ENCODE peak calls at places on chromosomes 2 and 18, in nine cellular contexts. Q is cardiac fibroblast, N is natural killer cell, V is HCT116, O is tibial nerve, J is GM13976, B is BE2C, A is sigmoid colon, H is AG09319. G is an unnamed sample.

GRCh38 chr2:70140978-70141753 is 49.7 kb downstream of the C2orf42 start:
- DNase-seq in Q (peak; percentile 57), N (peak; percentile 74), V (peak; percentile 94), O (no peak), J (peak; percentile 76), B (peak; percentile 24), A (peak; percentile 74), H (no peak), G (peak; percentile 55)

GRCh38 chr18:46253498-46253897 is 149.3 kb downstream of the HAUS1 start:
- DNase-seq in Q (peak; percentile 55), N (no peak), V (no peak), O (no peak), J (no peak), B (no peak), A (peak; percentile 79), H (no peak), G (no peak)

GRCh38 chr2:239396881-239397681 is 3.7 kb downstream of the HDAC4 start:
- DNase-seq in Q (no peak), N (no peak), V (no peak), O (no peak), J (no peak), B (no peak), A (peak; percentile 95), H (no peak), G (no peak)

GRCh38 chr2:121868652-121869051 is 113.2 kb downstream of the TSN start:
- DNase-seq in Q (no peak), N (no peak), V (no peak), O (no peak), J (no peak), B (no peak), A (no peak), H (no peak), G (no peak)

GRCh38 chr2:222730346-222731065 is 59.0 kb downstream of the MOGAT1 start:
- DNase-seq in Q (no peak), N (no peak), V (no peak), O (no peak), J (peak; percentile 36), B (no peak), A (no peak), H (no peak), G (no peak)

GRCh38 chr2:240432820-240433801 is 2.4 kb upstream of the GPC1 start:
- DNase-seq in Q (no peak), N (no peak), V (no peak), O (no peak), J (no peak), B (no peak), A (peak; percentile 66), H (no peak), G (peak; percentile 14)

GRCh38 chr2:69225933-69226332 is 161.1 kb downstream of the GFPT1 start:
- DNase-seq in Q (peak; percentile 39), N (no peak), V (no peak), O (no peak), J (no peak), B (no peak), A (no peak), H (no peak), G (no peak)

GRCh38 chr2:197259470-197259999 is 51.0 kb downstream of the ANKRD44 start:
- DNase-seq in Q (no peak), N (no peak), V (no peak), O (no peak), J (no peak), B (no peak), A (no peak), H (no peak), G (no peak)

GRCh38 chr2:85705680-85706039 is 11.5 kb downstream of the GNLY start:
- DNase-seq in Q (peak; percentile 98), N (no peak), V (peak; percentile 66), O (no peak), J (no peak), B (no peak), A (peak; percentile 85), H (peak; percentile 92), G (no peak)

GRCh38 chr2:96509114-96509846 is 4.1 kb upstream of the NEURL3 start:
- DNase-seq in Q (peak; percentile 91), N (peak; percentile 66), V (peak; percentile 77), O (peak; percentile 67), J (peak; percentile 89), B (peak; percentile 82), A (peak; percentile 93), H (peak; percentile 58), G (peak; percentile 73)

GRCh38 chr2:97742381-97742847 is 29.0 kb downstream of the ZAP70 start:
- DNase-seq in Q (peak; percentile 42), N (peak; percentile 52), V (no peak), O (no peak), J (no peak), B (no peak), A (no peak), H (no peak), G (no peak)

GRCh38 chr2:168025487-168026203 is 221.8 kb downstream of the STK39 start:
- DNase-seq in Q (peak; percentile 3), N (no peak), V (no peak), O (no peak), J (no peak), B (no peak), A (no peak), H (no peak), G (no peak)

GRCh38 chr2:168029071-168029470 is 218.3 kb downstream of the STK39 start:
- DNase-seq in Q (peak; percentile 9), N (no peak), V (no peak), O (no peak), J (no peak), B (no peak), A (no peak), H (no peak), G (no peak)

GRCh38 chr2:168028377-168028776 is 219.0 kb downstream of the STK39 start:
- DNase-seq in Q (no peak), N (no peak), V (no peak), O (no peak), J (no peak), B (no peak), A (no peak), H (no peak), G (no peak)

GRCh38 chr2:168024459-168024858 is 222.9 kb downstream of the STK39 start:
- DNase-seq in Q (no peak), N (no peak), V (no peak), O (no peak), J (no peak), B (no peak), A (no peak), H (no peak), G (no peak)
- TF ChIP-seq CTCF in Q (no peak), N (no peak), V (no peak), O (no peak), J (no peak), B (no peak), A (no peak), H (no peak), G (no peak)

DNA sequence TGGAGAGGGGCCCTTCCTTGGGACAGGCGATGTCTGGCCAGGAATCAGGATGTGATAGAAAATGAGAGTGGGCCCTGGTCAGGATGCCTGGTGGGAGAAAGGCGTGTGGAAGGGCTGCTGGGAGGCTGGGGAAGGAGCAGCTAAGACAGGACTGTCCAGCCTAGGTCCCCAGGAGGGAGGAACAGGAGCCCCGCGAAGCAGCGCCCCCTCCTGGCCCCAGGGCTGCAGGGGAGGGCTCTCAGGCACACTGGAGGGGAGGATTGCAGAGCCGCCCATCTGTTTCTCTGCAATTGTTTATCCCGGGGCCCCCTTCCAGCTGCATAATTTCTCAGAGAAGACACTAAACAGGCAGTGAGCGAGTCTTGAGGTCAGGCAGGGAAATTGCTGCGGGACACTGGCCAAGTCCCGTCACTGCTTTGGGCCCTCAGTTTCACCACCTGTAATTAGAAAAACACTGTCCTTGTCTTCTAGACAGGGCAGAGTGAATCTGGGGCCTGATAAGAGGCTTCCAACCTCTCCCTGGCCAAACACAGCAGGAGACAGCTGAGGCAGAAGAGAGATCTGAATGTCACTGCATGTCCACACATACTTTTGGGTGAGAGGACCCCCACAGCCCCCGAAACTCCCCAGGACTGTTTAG is 3.9 kb upstream of the NPPC start:
- DNase-seq in Q (no peak), N (no peak), V (no peak), O (no peak), J (peak; percentile 69), B (peak; percentile 52), A (peak; percentile 89), H (no peak), G (no peak)
- TF ChIP-seq CTCF in Q (peak; percentile 44), N (no peak), V (peak; percentile 83), O (no peak), J (peak; percentile 39), B (peak; percentile 57), A (no peak), H (peak; percentile 34), G (no peak)

DNA sequence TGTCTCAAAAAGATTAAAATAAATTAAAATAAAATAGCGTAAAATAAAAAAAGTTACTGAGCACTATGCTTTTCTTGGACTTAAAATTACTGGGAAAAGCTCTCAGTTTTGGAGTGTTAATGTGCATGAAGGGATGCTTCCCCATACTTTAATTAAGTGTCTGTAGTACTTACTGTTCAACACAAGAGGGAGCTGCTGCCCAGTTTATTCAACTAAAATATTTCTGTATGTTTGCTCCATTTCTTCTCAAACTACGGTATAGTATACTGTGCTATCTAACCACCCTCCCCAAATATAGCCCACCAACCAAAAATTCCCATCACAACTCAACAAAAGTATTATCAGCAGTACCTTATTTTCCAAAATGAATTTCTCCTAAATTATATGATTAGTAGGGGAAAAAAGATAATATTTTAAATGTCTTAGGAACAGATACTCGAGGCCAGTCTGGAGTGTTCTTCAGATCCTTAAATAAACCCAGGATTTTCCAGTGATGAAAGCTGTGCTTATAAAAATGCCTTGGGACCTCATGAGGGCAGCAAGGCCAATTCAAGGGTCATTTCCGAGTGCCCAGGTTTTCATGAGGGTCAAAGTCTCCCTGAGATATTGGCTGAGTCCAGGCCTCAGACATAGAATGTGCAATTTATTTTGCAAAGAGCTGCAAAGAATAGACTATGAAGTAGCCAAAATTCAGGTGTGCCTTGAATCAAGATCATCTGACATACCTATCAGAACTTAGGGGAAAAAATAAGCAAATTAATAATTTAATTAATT is 64.1 kb downstream of the CHRNA1 start:
- DNase-seq in Q (peak; percentile 76), N (no peak), V (peak; percentile 34), O (no peak), J (peak; percentile 76), B (no peak), A (no peak), H (no peak), G (no peak)
- TF ChIP-seq CTCF in Q (peak; percentile 53), N (peak; percentile 93), V (peak; percentile 66), O (peak; percentile 67), J (peak; percentile 48), B (peak; percentile 47), A (peak; percentile 67), H (peak; percentile 58), G (peak; percentile 59)

DNA sequence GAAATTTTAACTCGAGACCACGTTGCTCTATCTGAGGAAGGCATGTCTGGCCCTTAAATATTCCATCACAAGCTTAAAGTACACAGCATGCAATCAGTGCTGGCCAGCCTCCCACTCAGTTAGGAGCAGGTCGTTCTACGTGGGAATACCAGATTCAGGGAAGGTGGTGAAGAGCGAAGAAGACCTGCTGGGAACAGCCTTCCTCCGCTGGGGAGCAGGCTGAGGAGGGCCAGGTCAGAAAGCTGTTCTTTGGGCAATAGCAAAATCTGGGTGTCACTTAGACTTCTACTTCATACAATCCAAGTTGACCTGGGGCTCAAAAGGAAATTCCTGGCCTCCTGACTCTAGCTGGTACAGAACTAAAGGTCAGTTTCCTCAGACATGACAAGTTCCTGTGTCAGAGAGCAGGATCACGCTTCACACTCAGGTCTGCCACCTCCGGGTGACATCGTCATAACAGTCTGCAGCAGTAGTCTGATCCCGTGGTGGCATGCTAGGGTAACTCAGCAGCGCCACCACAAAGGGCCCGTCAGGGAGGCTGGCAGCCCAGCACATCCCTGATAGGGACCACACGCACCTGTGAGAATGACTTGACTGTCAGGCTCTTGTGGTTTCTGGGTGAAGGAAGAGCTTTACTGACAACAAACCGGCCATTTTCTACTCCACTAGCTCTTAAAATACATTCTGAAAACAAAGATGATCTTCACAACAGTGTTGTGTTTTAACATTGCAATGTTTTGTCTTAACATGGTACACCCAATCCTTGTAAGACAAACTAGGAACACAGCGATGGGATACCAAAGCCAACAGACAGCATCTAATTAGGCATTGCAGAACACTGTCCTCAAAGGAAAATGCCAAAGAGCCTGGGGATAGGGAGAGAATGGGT is 35.2 kb upstream of the NAPG start:
- DNase-seq in Q (no peak), N (no peak), V (peak; percentile 73), O (no peak), J (peak; percentile 64), B (no peak), A (no peak), H (no peak), G (peak; percentile 53)
- TF ChIP-seq CTCF in Q (no peak), N (no peak), V (peak; percentile 68), O (no peak), J (peak; percentile 66), B (peak; percentile 5), A (no peak), H (no peak), G (no peak)